ENCODE peak calls at places on chromosomes 13 and 19, in nine cellular contexts. E is A673; G is CD4-positive, alpha-beta memory T cell; F is astrocyte of the spinal cord; X is SJSA1; O is PC-3; A is AG04449; U is CD4-positive, CD25-positive, alpha-beta regulatory T cell; T is psoas muscle. C is an unnamed sample.

GRCh38 chr19:35223084-35223790 is 5.3 kb downstream of the FAM187B start:
- DNase-seq in E (no peak), G (no peak), F (no peak), X (no peak), O (no peak), A (no peak), U (no peak), T (no peak), C (no peak)

GRCh38 chr13:94112227-94112626 is 367.3 kb downstream of the DCT start:
- DNase-seq in E (peak), G (no peak), F (peak), X (no peak), O (peak), A (peak), U (no peak), T (peak), C (peak)

GRCh38 chr13:26785845-26786630 is 25.5 kb upstream of the GPR12 start:
- DNase-seq in E (peak), G (peak), F (no peak), X (no peak), O (no peak), A (no peak), U (peak), T (peak), C (no peak)

GRCh38 chr19:50173144-50173543 is 10.1 kb upstream of the IZUMO2 start:
- DNase-seq in E (no peak), G (no peak), F (no peak), X (no peak), O (peak), A (no peak), U (peak), T (no peak), C (no peak)

GRCh38 chr19:39568604-39569003 is 28.6 kb upstream of the EID2 start:
- DNase-seq in E (no peak), G (no peak), F (no peak), X (no peak), O (peak), A (no peak), U (no peak), T (no peak), C (no peak)

GRCh38 chr13:90839061-90839460 is 508.4 kb upstream of the MIR17HG start:
- DNase-seq in E (no peak), G (no peak), F (no peak), X (no peak), O (peak), A (no peak), U (no peak), T (no peak), C (no peak)

GRCh38 chr13:30735025-30735967 is at the start of gene ALOX5AP:
- DNase-seq in E (no peak), G (peak), F (no peak), X (no peak), O (no peak), A (no peak), U (peak), T (no peak), C (no peak)

GRCh38 chr13:52599037-52599852 is 43.0 kb upstream of the HNRNPA1L2 start:
- DNase-seq in E (no peak), G (no peak), F (peak), X (peak), O (no peak), A (no peak), U (peak), T (no peak), C (no peak)

GRCh38 chr19:46788101-46788967 is at the start of gene SLC1A5:
- DNase-seq in E (peak), G (peak), F (peak), X (peak), O (peak), A (peak), U (peak), T (peak), C (peak)

GRCh38 chr19:15015946-15016542 is 33.2 kb upstream of the CASP14 start:
- DNase-seq in E (peak), G (no peak), F (no peak), X (no peak), O (peak), A (no peak), U (no peak), T (no peak), C (no peak)

GRCh38 chr13:75421987-75422386 is 60.0 kb downstream of the TBC1D4 start:
- DNase-seq in E (no peak), G (no peak), F (no peak), X (no peak), O (no peak), A (no peak), U (no peak), T (no peak), C (no peak)

GRCh38 chr13:77213644-77214043 is 113.2 kb downstream of the MYCBP2 start:
- DNase-seq in E (no peak), G (no peak), F (peak), X (no peak), O (peak), A (no peak), U (no peak), T (no peak), C (no peak)

GRCh38 chr19:42301646-42302204 is at the start of gene PRR19:
- DNase-seq in E (peak), G (no peak), F (no peak), X (no peak), O (no peak), A (no peak), U (peak), T (no peak), C (no peak)

GRCh38 chr19:42306646-42307045 is 4.2 kb upstream of the PAFAH1B3 start:
- DNase-seq in E (no peak), G (no peak), F (no peak), X (no peak), O (no peak), A (no peak), U (no peak), T (no peak), C (no peak)

GRCh38 chr19:42303876-42304275 is 1.5 kb upstream of the PAFAH1B3 start:
- DNase-seq in E (no peak), G (no peak), F (no peak), X (no peak), O (no peak), A (no peak), U (no peak), T (no peak), C (no peak)

DNA sequence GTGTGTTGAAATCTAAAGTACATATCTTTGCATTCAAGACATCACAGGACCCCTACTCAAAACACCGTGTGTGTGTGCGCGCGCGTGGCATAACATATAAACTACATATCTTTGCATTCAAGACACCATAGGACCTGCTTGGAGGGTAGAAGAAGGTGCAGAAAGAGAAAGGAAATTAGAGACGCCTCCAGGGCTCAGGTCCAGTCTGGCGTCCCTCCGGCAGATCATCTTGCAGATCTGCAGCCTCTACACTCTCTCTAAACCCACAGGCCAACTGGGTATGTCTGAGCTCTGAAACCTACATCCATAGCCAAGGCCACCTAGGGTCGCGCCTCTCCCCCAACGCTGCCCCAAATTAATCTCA is 659 bp upstream of the PAFAH1B3 start:
- DNase-seq in E (no peak), G (no peak), F (no peak), X (no peak), O (no peak), A (no peak), U (no peak), T (no peak), C (no peak)
- H3K4me3 ChIP-seq in E (peak), G (peak), F (peak), X (peak), O (no peak), A (peak), U (peak), T (peak), C (peak)

GRCh38 chr19:16200776-16201391 is 3.2 kb downstream of the AP1M1 start:
- DNase-seq in E (no peak), G (no peak), F (no peak), X (no peak), O (no peak), A (no peak), U (no peak), T (no peak), C (no peak)

GRCh38 chr19:16197622-16198362 is at the start of gene AP1M1:
- DNase-seq in E (peak), G (peak), F (peak), X (peak), O (peak), A (peak), U (peak), T (peak), C (peak)

GRCh38 chr19:16200038-16200775 is 2.5 kb downstream of the AP1M1 start:
- DNase-seq in E (no peak), G (no peak), F (no peak), X (no peak), O (no peak), A (no peak), U (no peak), T (peak), C (no peak)

GRCh38 chr19:16198363-16198636 is 589 bp downstream of the AP1M1 start:
- DNase-seq in E (no peak), G (no peak), F (no peak), X (no peak), O (no peak), A (no peak), U (no peak), T (no peak), C (no peak)

GRCh38 chr19:16199275-16199932 is 1.7 kb downstream of the AP1M1 start:
- DNase-seq in E (no peak), G (no peak), F (no peak), X (no peak), O (no peak), A (no peak), U (no peak), T (no peak), C (no peak)
- H3K4me3 ChIP-seq in E (no peak), G (peak), F (no peak), X (no peak), O (peak), A (peak), U (no peak), T (peak), C (no peak)

DNA sequence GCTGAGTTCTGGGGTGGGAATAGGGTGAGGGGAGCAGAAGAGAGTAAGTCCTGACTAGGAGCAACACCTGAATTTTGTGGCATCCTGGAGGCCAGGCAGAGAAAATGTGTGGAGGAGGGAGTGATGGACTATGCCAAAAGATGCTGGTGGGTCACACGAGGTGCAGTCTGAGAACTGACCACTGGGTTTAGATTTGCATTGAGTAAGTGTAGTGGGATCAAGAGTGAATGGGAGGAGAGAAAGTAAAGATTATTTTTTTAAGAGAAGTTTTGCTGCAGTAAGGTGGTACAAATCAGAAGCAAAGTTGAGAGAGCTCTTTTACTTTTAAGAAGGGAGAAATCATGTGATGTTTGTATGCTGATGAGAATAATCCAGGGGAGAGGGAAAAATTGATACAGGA is 405.1 kb downstream of the DLEU7 start:
- DNase-seq in E (no peak), G (no peak), F (no peak), X (no peak), O (no peak), A (no peak), U (no peak), T (no peak), C (no peak)
- H3K4me3 ChIP-seq in E (no peak), G (no peak), F (no peak), X (no peak), O (no peak), A (no peak), U (no peak), T (no peak), C (no peak)

DNA sequence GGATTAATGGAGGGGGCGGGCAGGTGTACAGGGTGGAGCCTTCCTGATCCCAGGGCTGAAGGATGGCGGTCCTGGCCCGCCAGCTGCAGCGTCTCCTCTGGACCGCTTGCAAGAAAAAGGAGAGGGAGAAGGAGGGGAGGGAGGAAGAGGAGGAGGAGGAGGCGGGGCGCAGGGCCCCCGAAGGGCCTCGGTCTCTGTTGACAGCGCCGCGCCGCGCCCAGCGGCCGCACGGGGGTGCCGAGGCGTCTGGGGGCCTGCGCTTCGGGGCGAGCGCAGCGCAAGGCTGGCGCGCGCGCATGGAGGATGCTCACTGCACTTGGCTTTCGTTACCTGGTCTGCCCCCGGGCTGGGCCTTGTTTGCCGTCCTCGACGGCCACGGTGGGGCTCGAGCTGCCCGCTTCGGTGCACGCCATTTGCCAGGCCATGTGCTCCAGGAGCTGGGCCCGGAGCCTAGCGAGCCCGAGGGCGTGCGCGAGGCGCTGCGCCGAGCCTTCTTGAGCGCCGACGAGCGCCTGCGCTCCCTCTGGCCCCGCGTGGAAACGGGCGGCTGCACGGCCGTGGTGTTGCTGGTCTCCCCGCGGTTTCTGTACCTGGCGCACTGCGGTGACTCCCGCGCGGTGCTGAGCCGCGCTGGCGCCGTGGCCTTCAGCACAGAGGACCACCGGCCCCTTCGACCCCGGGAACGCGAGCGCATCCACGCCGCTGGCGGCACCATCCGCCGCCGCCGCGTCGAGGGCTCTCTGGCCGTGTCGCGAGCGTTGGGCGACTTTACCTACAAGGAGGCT is at the start of gene PPM1N:
- DNase-seq in E (peak), G (peak), F (no peak), X (no peak), O (peak), A (no peak), U (peak), T (no peak), C (no peak)
- H3K4me3 ChIP-seq in E (peak), G (peak), F (peak), X (peak), O (peak), A (peak), U (peak), T (peak), C (peak)

GRCh38 chr19:58477130-58477529 is 978 bp downstream of the ZNF446 start:
- DNase-seq in E (no peak), G (no peak), F (no peak), X (no peak), O (no peak), A (no peak), U (no peak), T (no peak), C (no peak)
- H3K4me3 ChIP-seq in E (peak), G (no peak), F (no peak), X (no peak), O (peak), A (peak), U (peak), T (peak), C (peak)

GRCh38 chr13:40983725-40984669 is 35.1 kb downstream of the ELF1 start:
- DNase-seq in E (no peak), G (no peak), F (no peak), X (no peak), O (no peak), A (no peak), U (peak), T (no peak), C (no peak)

GRCh38 chr13:40987606-40988280 is 31.4 kb downstream of the ELF1 start:
- DNase-seq in E (no peak), G (no peak), F (no peak), X (no peak), O (no peak), A (no peak), U (no peak), T (no peak), C (no peak)

GRCh38 chr13:40984670-40985366 is 34.3 kb downstream of the ELF1 start:
- DNase-seq in E (no peak), G (peak), F (no peak), X (no peak), O (no peak), A (no peak), U (peak), T (no peak), C (no peak)

GRCh38 chr13:40986328-40986856 is 32.7 kb downstream of the ELF1 start:
- DNase-seq in E (peak), G (no peak), F (peak), X (no peak), O (peak), A (no peak), U (no peak), T (no peak), C (no peak)

GRCh38 chr13:40985596-40986327 is 33.4 kb downstream of the ELF1 start:
- DNase-seq in E (no peak), G (no peak), F (no peak), X (no peak), O (no peak), A (no peak), U (no peak), T (no peak), C (no peak)
- H3K4me3 ChIP-seq in E (no peak), G (peak), F (no peak), X (no peak), O (no peak), A (no peak), U (peak), T (peak), C (no peak)

DNA sequence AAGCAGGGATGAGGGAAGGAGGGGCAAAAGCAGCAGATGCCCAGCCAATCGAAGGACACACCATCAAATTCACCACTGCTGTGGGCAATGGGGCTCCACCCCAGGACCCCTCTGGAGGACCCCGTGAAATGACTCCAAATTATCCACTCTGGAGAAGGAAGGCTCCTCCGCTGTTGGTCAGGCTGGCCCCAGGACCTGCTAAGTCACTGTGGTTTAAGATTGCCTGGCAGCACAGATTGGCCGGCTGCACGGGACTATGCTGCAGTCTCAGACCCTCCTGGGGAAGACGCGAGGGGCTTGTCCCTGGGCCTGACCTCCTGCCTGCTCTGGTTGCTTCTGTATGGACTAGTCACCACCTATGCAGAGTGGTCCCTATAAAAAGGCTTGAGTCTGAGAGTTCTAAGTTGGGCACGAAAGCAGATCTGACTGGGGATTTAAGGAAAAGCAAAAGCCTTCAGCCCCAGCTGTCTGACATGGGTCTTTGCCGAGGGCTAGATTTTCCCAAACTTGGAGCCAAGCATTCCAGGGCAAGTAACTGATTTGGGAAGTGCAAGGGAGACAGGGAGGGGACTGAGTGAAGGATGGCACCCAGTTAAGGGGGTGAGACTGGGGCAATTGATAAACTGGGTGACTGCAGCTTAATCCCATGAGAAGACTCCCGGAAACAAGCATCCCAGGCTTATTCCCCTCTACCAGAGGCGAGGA is 91.7 kb downstream of the TSHZ3 start:
- DNase-seq in E (no peak), G (no peak), F (no peak), X (no peak), O (no peak), A (no peak), U (no peak), T (no peak), C (no peak)
- H3K4me3 ChIP-seq in E (no peak), G (no peak), F (no peak), X (no peak), O (no peak), A (no peak), U (no peak), T (no peak), C (no peak)

DNA sequence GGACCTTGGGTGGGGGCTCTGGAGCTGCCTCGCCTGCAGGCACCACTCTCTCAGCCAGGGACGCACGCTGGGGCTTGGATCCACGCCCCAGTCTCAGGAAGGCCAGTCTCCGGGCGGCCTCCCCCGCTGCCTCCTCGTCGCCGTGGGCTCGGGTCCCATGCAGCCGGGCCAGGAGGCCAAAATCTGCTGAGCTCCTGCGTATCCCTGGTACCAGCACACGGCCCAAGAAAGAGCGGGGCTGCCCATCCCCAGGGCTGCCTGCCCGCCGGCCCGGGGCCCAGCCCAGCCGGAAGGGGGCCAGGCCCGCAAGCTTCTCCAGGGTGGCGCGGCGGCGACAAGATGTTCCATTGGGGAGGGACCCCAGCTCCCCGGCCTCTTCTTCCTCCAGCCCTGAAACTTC is 6.7 kb downstream of the EXOC3L2 start:
- DNase-seq in E (no peak), G (no peak), F (no peak), X (no peak), O (no peak), A (no peak), U (no peak), T (no peak), C (no peak)
- H3K4me3 ChIP-seq in E (no peak), G (no peak), F (no peak), X (no peak), O (no peak), A (no peak), U (no peak), T (no peak), C (no peak)

DNA sequence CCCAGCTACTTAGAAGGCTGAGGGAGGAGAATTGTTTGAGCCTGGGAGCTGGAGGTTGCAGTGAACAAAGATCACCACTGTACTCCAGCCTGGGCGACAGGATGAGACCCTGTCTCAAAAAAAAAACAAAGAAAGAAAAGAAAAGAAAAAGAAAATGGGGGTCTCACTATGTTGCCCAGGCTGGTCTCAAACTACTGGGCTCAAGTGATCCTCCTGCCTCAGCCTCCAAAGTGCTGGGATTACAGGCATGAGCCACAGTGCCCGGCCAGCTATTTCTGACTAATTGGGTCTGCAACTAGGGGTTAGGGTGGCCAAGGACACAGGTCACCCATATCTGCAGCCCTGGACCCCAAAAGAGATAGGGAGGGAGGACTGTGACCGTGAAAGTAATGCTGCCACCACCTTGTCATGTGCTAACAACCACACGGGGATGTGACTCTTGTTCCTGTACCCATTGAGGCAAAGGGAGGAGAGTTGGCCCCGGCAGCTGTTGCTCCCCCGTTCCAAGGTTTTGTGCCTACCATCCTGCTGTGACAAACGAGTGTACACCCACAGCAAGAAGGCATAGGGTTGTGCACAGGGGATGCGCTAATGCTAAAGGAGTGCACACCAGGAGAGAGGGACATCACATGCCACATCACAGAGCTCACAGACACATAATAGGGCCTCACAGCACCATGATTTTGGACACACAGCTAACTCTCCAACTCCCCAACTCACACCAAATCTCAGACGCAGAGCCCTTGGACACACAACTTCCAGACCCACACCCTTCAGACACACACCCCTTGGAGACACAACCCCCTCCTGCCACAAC is 619 bp downstream of the MEF2B start:
- DNase-seq in E (no peak), G (no peak), F (no peak), X (no peak), O (no peak), A (no peak), U (no peak), T (no peak), C (no peak)
- H3K4me3 ChIP-seq in E (peak), G (no peak), F (no peak), X (no peak), O (no peak), A (no peak), U (no peak), T (peak), C (no peak)

C was measured in skeletal muscle cell.